ENCODE peak calls at places on chromosomes 16 and 17, in seven cellular contexts. H, U, K, J, O, Q and Y are unnamed samples.

GRCh38 chr17:61450641-61451537 is 1.3 kb upstream of the TBX4 start:
- DNase-seq in K (no peak), Q (peak), J (no peak), H (no peak), O (no peak), U (no peak), Y (no peak)

GRCh38 chr16:86343111-86343642 is 167.2 kb upstream of the FOXF1 start:
- DNase-seq in Q (peak), J (peak), O (peak), U (no peak), K (no peak), H (peak), Y (peak)

GRCh38 chr17:34351041-34351575 is 5.2 kb upstream of the CCL13 start:
- DNase-seq in H (no peak), K (no peak), Q (no peak), U (no peak), J (no peak), O (peak), Y (no peak)

GRCh38 chr16:66007717-66008116 is 358.8 kb upstream of the CDH5 start:
- DNase-seq in H (peak), U (no peak), Q (no peak), K (no peak), O (peak), J (no peak), Y (peak)

GRCh38 chr17:81648707-81649085 is 7.6 kb downstream of the PDE6G start:
- DNase-seq in O (no peak), H (no peak), K (no peak), U (no peak), Q (no peak), J (no peak), Y (no peak)

GRCh38 chr16:75023019-75023418 is 24.2 kb downstream of the ZNRF1 start:
- DNase-seq in H (no peak), U (no peak), K (no peak), Q (no peak), J (no peak), O (no peak), Y (peak)

GRCh38 chr17:31558748-31559646 is 167.5 kb downstream of the RAB11FIP4 start:
- DNase-seq in O (peak), Q (peak), H (peak), K (peak), U (peak), J (peak), Y (peak)

GRCh38 chr17:57004944-57005579 is 27.1 kb downstream of the SCPEP1 start:
- DNase-seq in H (no peak), K (no peak), J (no peak), O (no peak), U (no peak), Q (no peak), Y (no peak)

GRCh38 chr17:68431661-68432071 is 25.6 kb downstream of the WIPI1 start:
- DNase-seq in K (no peak), O (peak), U (peak), Q (no peak), J (no peak), H (peak), Y (peak)

GRCh38 chr17:81711814-81712467 is at the start of gene SLC25A10:
- DNase-seq in O (peak), Q (peak), H (peak), J (peak), U (peak), K (peak), Y (peak)

GRCh38 chr16:73171901-73172619 is 124.1 kb upstream of the ZFHX3 start:
- DNase-seq in J (no peak), U (no peak), O (no peak), H (no peak), Q (no peak), K (no peak), Y (no peak)

GRCh38 chr16:27313422-27314160 is at the start of gene IL4R:
- DNase-seq in Q (peak), O (peak), J (peak), H (peak), U (peak), K (peak), Y (peak)

GRCh38 chr16:4133897-4134372 is 17.7 kb upstream of the ADCY9 start:
- DNase-seq in H (no peak), U (no peak), J (no peak), K (no peak), O (no peak), Q (no peak), Y (no peak)

GRCh38 chr17:7612294-7612640 is 2.4 kb downstream of the FXR2 start:
- DNase-seq in U (no peak), Q (no peak), O (peak), J (no peak), K (no peak), H (no peak), Y (no peak)